ENCODE peak calls at places on chromosome 21, in seven cellular contexts. D is naive thymus-derived CD4-positive, alpha-beta T cell; A is A549; W is ovary; J is right cardiac atrium; C is tibial artery; T is heart left ventricle. V is an unnamed sample.

GRCh38 chr21:17925900-17926299 is 106.7 kb upstream of the C21orf91 start:
- DNase-seq in C (no peak), W (no peak), D (no peak), A (no peak), T (no peak), J (no peak), V (no peak)

GRCh38 chr21:45388011-45388521 is 16.9 kb upstream of the COL18A1 start:
- DNase-seq in D (no peak), C (peak; percentile 17), A (no peak), W (peak; percentile 62), T (peak; percentile 55), J (peak; percentile 59), V (peak; percentile 54)

GRCh38 chr21:37204580-37204979 is 62.6 kb downstream of the VPS26C start:
- DNase-seq in J (no peak), C (no peak), D (no peak), T (no peak), A (no peak), W (no peak), V (no peak)

GRCh38 chr21:45972716-45973474 is 8.7 kb upstream of the COL6A1 start:
- DNase-seq in D (no peak), C (peak; percentile 57), T (peak; percentile 91), J (peak; percentile 95), A (no peak), W (peak; percentile 96), V (peak; percentile 68)

GRCh38 chr21:43767980-43768867 is 7.9 kb downstream of the CSTB start:
- DNase-seq in D (no peak), J (peak; percentile 76), W (no peak), T (no peak), C (peak; percentile 49), A (peak; percentile 89), V (peak; percentile 91)

GRCh38 chr21:34986561-34987533 is 62.3 kb downstream of the RUNX1 start:
- DNase-seq in D (peak; percentile 52), A (no peak), C (no peak), T (no peak), W (no peak), J (no peak), V (no peak)

GRCh38 chr21:45250272-45250671 is 37.4 kb downstream of the POFUT2 start:
- DNase-seq in J (no peak), T (no peak), C (no peak), D (no peak), W (no peak), A (no peak), V (no peak)

GRCh38 chr21:25688284-25689035 is 46.2 kb downstream of the ATP5PF start:
- DNase-seq in W (no peak), C (no peak), J (no peak), D (no peak), A (no peak), T (no peak), V (no peak)

GRCh38 chr21:34524671-34525601 is 12.9 kb upstream of the KCNE1 start:
- DNase-seq in C (no peak), J (no peak), T (no peak), W (no peak), D (no peak), A (no peak), V (no peak)

GRCh38 chr21:36022704-36023103 is 37.6 kb downstream of the SETD4 start:
- DNase-seq in C (no peak), T (no peak), W (no peak), A (no peak), D (no peak), J (no peak), V (no peak)

GRCh38 chr21:35164971-35165483 is 115.9 kb upstream of the RUNX1 start:
- DNase-seq in A (no peak), C (no peak), W (no peak), T (no peak), J (no peak), D (no peak), V (no peak)

GRCh38 chr21:20260124-20260523 is 738.1 kb upstream of the NCAM2 start:
- DNase-seq in D (no peak), A (no peak), T (no peak), C (no peak), J (no peak), W (no peak), V (no peak)

GRCh38 chr21:44802396-44803153 is 955 bp upstream of the UBE2G2 start:
- DNase-seq in A (no peak), C (no peak), D (no peak), W (no peak), J (no peak), T (no peak), V (no peak)

GRCh38 chr21:20353351-20353750 is 644.9 kb upstream of the NCAM2 start:
- DNase-seq in W (no peak), J (no peak), D (no peak), T (no peak), C (no peak), A (no peak), V (no peak)

GRCh38 chr21:44360174-44360573 is 6.8 kb downstream of the TRPM2 start:
- DNase-seq in C (no peak), D (no peak), T (no peak), A (no peak), J (peak; percentile 39), W (no peak), V (no peak)

GRCh38 chr21:38467911-38468310 is 30.4 kb downstream of the ERG start:
- DNase-seq in D (no peak), A (no peak), W (no peak), T (no peak), C (no peak), J (no peak), V (no peak)

GRCh38 chr21:16419188-16419874 is 689.5 kb downstream of the USP25 start:
- DNase-seq in W (peak; percentile 78), T (peak; percentile 78), A (peak; percentile 63), J (peak; percentile 90), D (no peak), C (peak; percentile 77), V (peak; percentile 67)

GRCh38 chr21:25283720-25284119 is 323.6 kb downstream of the MRPL39 start:
- DNase-seq in C (no peak), A (peak; percentile 1), W (no peak), J (no peak), D (peak; percentile 1), T (no peak), V (no peak)

GRCh38 chr21:36203603-36203889 is 46.9 kb downstream of the DOP1B start:
- DNase-seq in T (no peak), W (no peak), J (no peak), D (no peak), C (no peak), A (peak; percentile 45), V (no peak)

GRCh38 chr21:23131177-23131576 is 2133.0 kb downstream of the NCAM2 start:
- DNase-seq in A (no peak), W (no peak), T (no peak), C (no peak), J (no peak), D (no peak), V (no peak)

GRCh38 chr21:45323487-45324380 is 36.0 kb upstream of the POFUT2 start:
- DNase-seq in C (peak; percentile 57), A (no peak), J (peak; percentile 52), D (no peak), T (no peak), W (peak; percentile 72), V (peak; percentile 56)

GRCh38 chr21:44569861-44570517 is 3.5 kb upstream of the KRTAP10-4 start:
- DNase-seq in J (no peak), D (no peak), W (no peak), C (no peak), A (no peak), T (no peak), V (peak; percentile 48)

GRCh38 chr21:39655589-39655988 is 42.8 kb downstream of the B3GALT5 start:
- DNase-seq in J (no peak), W (no peak), T (no peak), A (no peak), D (no peak), C (no peak), V (peak; percentile 7)

GRCh38 chr21:39659070-39659815 is 46.5 kb downstream of the B3GALT5 start:
- DNase-seq in C (no peak), T (no peak), D (no peak), J (no peak), W (no peak), A (no peak), V (no peak)

GRCh38 chr21:39656209-39656608 is 43.5 kb downstream of the B3GALT5 start:
- DNase-seq in C (no peak), W (no peak), D (no peak), T (no peak), A (no peak), J (no peak), V (peak; percentile 41)

GRCh38 chr21:39658066-39658465 is 45.3 kb downstream of the B3GALT5 start:
- DNase-seq in A (no peak), J (no peak), T (no peak), C (no peak), W (no peak), D (no peak), V (peak; percentile 19)

GRCh38 chr21:39657091-39657689 is 44.5 kb downstream of the B3GALT5 start:
- DNase-seq in T (no peak), A (no peak), J (no peak), C (no peak), D (no peak), W (no peak), V (peak; percentile 22)
- H3K27ac ChIP-seq in T (no peak overlapping the region), A (peak overlapping the region; percentile 16), J (no peak overlapping the region), C (no peak overlapping the region), D (no peak overlapping the region), W (no peak overlapping the region), V (no peak overlapping the region)

DNA sequence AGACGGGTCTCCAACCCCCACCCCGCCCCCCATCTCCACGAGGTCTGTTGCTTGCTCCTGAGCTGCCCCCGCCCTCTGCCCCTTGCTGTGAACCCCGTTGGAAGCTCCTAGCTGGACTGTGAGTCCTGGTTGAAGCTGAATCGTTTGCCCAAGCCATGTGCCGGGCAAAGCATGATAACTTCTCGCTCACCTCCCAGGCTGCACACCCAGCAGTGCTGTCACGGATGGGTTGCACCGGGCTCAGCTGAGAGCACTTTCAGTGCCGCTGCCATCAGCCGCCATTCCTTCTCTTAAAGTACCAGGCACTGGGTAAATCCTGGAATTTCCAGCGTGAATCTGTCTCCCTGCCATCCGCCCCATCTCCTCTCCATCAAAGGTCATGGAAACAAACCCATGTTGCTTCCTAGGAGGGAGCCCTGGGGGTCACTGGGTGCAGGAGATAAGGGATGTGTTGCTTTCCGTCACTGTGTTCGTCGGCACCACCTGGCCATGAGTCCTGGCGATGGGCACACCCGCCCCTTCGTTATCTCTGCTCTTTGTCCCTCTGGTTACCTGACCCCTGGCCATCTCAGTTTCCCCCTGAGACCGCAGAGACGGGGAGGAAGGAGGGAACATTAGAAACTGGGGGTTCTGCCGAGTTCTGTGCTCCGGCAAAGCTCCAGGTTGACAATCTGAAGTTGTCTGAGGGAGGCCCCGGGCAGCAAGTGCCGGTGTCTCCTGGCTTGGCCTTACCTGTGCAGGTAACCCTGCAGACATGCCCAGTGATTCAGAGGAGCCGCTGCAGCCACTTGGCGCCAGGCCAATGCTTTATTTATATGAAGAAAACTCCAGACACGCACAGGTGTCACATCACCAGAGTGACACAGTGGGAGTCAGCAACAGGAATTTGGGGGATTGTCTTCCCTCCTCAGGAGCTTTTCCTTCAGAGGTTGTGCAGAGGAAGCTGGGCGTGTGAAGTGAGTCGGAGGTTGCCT is 2.7 kb downstream of the PDE9A start:
- DNase-seq in C (no peak), J (no peak), W (no peak), D (no peak), T (no peak), A (no peak), V (no peak)
- H3K4me1 ChIP-seq in C (peaks cover 29% of the 10 kb centered on the region), J (peaks cover 6% of the 10 kb centered on the region), W (peaks cover 2% of the 10 kb centered on the region), D (no peaks in the 10 kb centered on the region), T (peaks cover 13% of the 10 kb centered on the region), A (peaks cover 3% of the 10 kb centered on the region), V (peaks cover 27% of the 10 kb centered on the region)

GRCh38 chr21:41478319-41479177 is 29.4 kb downstream of the TMPRSS2 start:
- DNase-seq in A (no peak), D (no peak), J (no peak), T (no peak), C (no peak), W (no peak), V (peak; percentile 80)
- H3K27ac ChIP-seq in A (no peak overlapping the region), D (no peak overlapping the region), J (no peak overlapping the region), T (no peak overlapping the region), C (no peak overlapping the region), W (no peak overlapping the region), V (peak overlapping the region; percentile 71)

GRCh38 chr21:26962516-26963305 is 4.2 kb downstream of the ADAMTS5 start:
- DNase-seq in D (no peak), A (no peak), C (no peak), T (no peak), W (no peak), J (peak; percentile 44), V (no peak)
- H3K4me1 ChIP-seq in D (no peaks in the 10 kb centered on the region), A (no peaks in the 10 kb centered on the region), C (peaks cover 31% of the 10 kb centered on the region), T (no peaks in the 10 kb centered on the region), W (peaks cover 13% of the 10 kb centered on the region), J (no peaks in the 10 kb centered on the region), V (peaks cover 14% of the 10 kb centered on the region)

V was measured in upper lobe of right lung.